ENCODE peak calls at places on chromosomes 16 and 17, in six cellular contexts. Z is activated CD8-positive, alpha-beta T cell treated with anti-CD3 and anti-CD28 coated beads for 36 hours; K is tibial artery; M is HFF-Myc; R is GM13977; O is AG10803. Y is an unnamed sample.

GRCh38 chr16:8619671-8620370 is 1.7 kb upstream of the METTL22 start:
- DNase-seq in Z (no peak), O (no peak), M (no peak), R (no peak), K (no peak), Y (no peak)

GRCh38 chr16:70768205-70768580 is 32.8 kb downstream of the VAC14 start:
- DNase-seq in K (no peak), M (no peak), O (peak; percentile 61), Z (no peak), R (no peak), Y (no peak)

GRCh38 chr16:82971126-82971525 is 344.4 kb downstream of the CDH13 start:
- DNase-seq in M (no peak), R (no peak), O (no peak), Z (no peak), K (no peak), Y (no peak)

GRCh38 chr17:7029659-7030058 is 6.2 kb upstream of the SLC16A13 start:
- DNase-seq in K (no peak), O (no peak), R (no peak), M (no peak), Z (peak; percentile 82), Y (no peak)

GRCh38 chr17:30905742-30906100 is 317 bp downstream of the TEFM start:
- DNase-seq in R (peak; percentile 38), M (no peak), K (no peak), Z (peak; percentile 37), O (no peak), Y (peak; percentile 9)

GRCh38 chr17:39626171-39626670 is 531 bp upstream of the PPP1R1B start:
- DNase-seq in R (no peak), Z (peak; percentile 56), M (no peak), O (no peak), K (no peak), Y (no peak)

GRCh38 chr17:42313389-42313772 is 25.1 kb downstream of the STAT5A start:
- DNase-seq in R (no peak), M (no peak), O (no peak), K (no peak), Z (no peak), Y (no peak)

GRCh38 chr17:65975878-65976277 is 216.1 kb downstream of the CEP112 start:
- DNase-seq in K (no peak), O (no peak), Z (no peak), M (no peak), R (no peak), Y (no peak)

GRCh38 chr16:87492241-87492635 is 586 bp downstream of the ZCCHC14 start:
- DNase-seq in K (no peak), Z (no peak), R (no peak), O (no peak), M (no peak), Y (no peak)

GRCh38 chr16:84919751-84920150 is 91.6 kb downstream of the ZDHHC7 start:
- DNase-seq in K (no peak), M (no peak), Z (no peak), R (no peak), O (no peak), Y (no peak)

GRCh38 chr16:6937641-6938040 is 395.0 kb upstream of the RBFOX1 start:
- DNase-seq in K (no peak), O (no peak), R (no peak), Z (no peak), M (no peak), Y (no peak)

GRCh38 chr17:45740553-45741330 is 43.4 kb upstream of the CRHR1 start:
- DNase-seq in M (peak; percentile 14), R (peak; percentile 50), O (peak; percentile 2), K (peak; percentile 35), Z (peak; percentile 55), Y (peak; percentile 74)

GRCh38 chr16:72210072-72210471 is 38.1 kb upstream of the PMFBP1 start:
- DNase-seq in O (no peak), M (no peak), K (no peak), R (no peak), Z (no peak), Y (no peak)

GRCh38 chr17:65433592-65433991 is 127.9 kb downstream of the AXIN2 start:
- DNase-seq in M (no peak), R (no peak), K (no peak), O (no peak), Z (peak; percentile 25), Y (no peak)

GRCh38 chr17:39621523-39622379 is 5.0 kb upstream of the PPP1R1B start:
- DNase-seq in Z (peak; percentile 92), O (peak; percentile 65), K (peak; percentile 91), R (peak; percentile 93), M (peak; percentile 56), Y (peak; percentile 87)

GRCh38 chr17:40316571-40317344 is 7.8 kb downstream of the RARA start:
- DNase-seq in M (no peak), Z (peak; percentile 8), K (peak; percentile 82), R (peak; percentile 4), O (peak; percentile 87), Y (no peak)

GRCh38 chr17:79001190-79002020 is 8.2 kb downstream of the CANT1 start:
- DNase-seq in K (peak; percentile 46), M (no peak), O (no peak), Z (no peak), R (peak; percentile 13), Y (no peak)

GRCh38 chr17:77331161-77331864 is 190.5 kb downstream of the SEC14L1 start:
- DNase-seq in O (peak; percentile 86), Z (peak; percentile 98), M (no peak), K (peak; percentile 94), R (peak; percentile 89), Y (peak; percentile 98)

GRCh38 chr17:5557485-5557884 is 26.8 kb downstream of the NLRP1 start:
- DNase-seq in R (no peak), O (peak; percentile 67), Z (no peak), M (peak; percentile 19), K (no peak), Y (no peak)

GRCh38 chr17:1162116-1162855 is 17.5 kb downstream of the ABR start:
- DNase-seq in Z (no peak), R (no peak), O (no peak), K (no peak), M (no peak), Y (no peak)

GRCh38 chr17:35254107-35254802 is 11.4 kb downstream of the SLFN5 start:
- DNase-seq in O (peak; percentile 98), K (peak; percentile 82), Z (no peak), R (no peak), M (peak; percentile 85), Y (no peak)

GRCh38 chr16:72198021-72198420 is 26.1 kb upstream of the PMFBP1 start:
- DNase-seq in K (no peak), O (peak; percentile 80), Z (no peak), R (no peak), M (peak; percentile 71), Y (no peak)

GRCh38 chr16:28503470-28504259 is 3.0 kb downstream of the IL27 start:
- DNase-seq in Z (no peak), R (peak; percentile 8), K (no peak), M (no peak), O (no peak), Y (no peak)

GRCh38 chr17:31754239-31754945 is 104.7 kb downstream of the COPRS start:
- DNase-seq in K (no peak), O (peak; percentile 78), R (no peak), Z (no peak), M (no peak), Y (no peak)

GRCh38 chr16:29753516-29753915 is 7.7 kb upstream of the C16orf54 start:
- DNase-seq in O (no peak), Z (no peak), R (no peak), K (no peak), M (no peak), Y (no peak)

GRCh38 chr16:29760567-29761279 is 14.9 kb upstream of the C16orf54 start:
- DNase-seq in O (no peak), Z (no peak), M (no peak), R (no peak), K (no peak), Y (no peak)

GRCh38 chr16:29756654-29757053 is 10.9 kb upstream of the C16orf54 start:
- DNase-seq in M (no peak), K (no peak), R (no peak), O (no peak), Z (no peak), Y (no peak)

GRCh38 chr16:29761882-29762281 is 16.1 kb upstream of the C16orf54 start:
- DNase-seq in M (no peak), R (no peak), Z (no peak), O (no peak), K (no peak), Y (no peak)

GRCh38 chr16:29757950-29758466 is 12.2 kb upstream of the C16orf54 start:
- DNase-seq in Z (no peak), O (peak; percentile 46), K (no peak), M (no peak), R (no peak), Y (no peak)
- TF ChIP-seq CTCF in Z (no peak), O (peak; percentile 31), K (no peak), M (no peak), R (no peak), Y (no peak)

GRCh38 chr16:19167710-19168172 is 299 bp upstream of the SYT17 start:
- DNase-seq in Z (peak; percentile 53), O (peak; percentile 27), R (peak; percentile 94), M (no peak), K (peak; percentile 73), Y (peak; percentile 57)
- TF ChIP-seq CTCF in Z (peak; percentile 70), O (peak; percentile 23), R (peak; percentile 92), M (peak; percentile 52), K (peak; percentile 68), Y (peak; percentile 71)

DNA sequence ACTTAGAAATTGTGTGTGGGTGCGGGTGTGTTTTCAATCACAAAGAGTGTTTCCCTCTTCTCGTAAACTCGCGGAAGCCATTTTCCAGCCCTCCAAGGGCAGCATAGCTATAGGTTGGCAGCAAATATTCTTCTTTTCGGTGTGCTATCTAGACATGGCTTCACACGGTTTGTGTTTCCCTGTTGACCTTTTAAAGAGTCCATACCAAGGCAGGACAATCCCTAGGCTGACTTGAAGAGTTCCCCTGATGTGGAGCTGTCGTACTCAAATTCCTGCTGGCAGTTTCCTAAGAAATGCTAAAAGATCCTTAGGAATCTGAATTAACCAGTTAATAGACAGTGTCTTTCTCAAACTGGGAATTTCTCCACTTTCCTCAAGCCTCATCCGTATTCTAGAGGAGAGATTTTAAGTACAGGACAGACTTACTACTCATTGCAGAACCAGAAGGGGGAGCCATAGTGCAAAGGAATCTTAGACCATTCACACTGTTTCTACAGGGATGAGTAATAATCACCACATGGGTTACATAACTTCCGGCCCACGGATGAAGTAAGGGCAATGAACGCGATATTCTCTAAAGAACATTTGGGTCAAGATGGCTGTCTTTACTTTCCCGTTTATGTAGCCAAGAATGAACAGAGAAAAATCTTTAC is 288.6 kb upstream of the ELAC2 start:
- DNase-seq in O (peak; percentile 79), Z (peak; percentile 36), R (no peak), M (peak; percentile 81), K (no peak), Y (peak; percentile 21)
- TF ChIP-seq CTCF in O (peak; percentile 59), Z (peak; percentile 21), R (no peak), M (peak; percentile 73), K (no peak), Y (peak; percentile 73)

GRCh38 chr17:61728297-61728836 is 135.0 kb downstream of the BRIP1 start:
- DNase-seq in R (no peak), K (no peak), Z (no peak), M (no peak), O (no peak), Y (no peak)

GRCh38 chr17:61731330-61731729 is 132.0 kb downstream of the BRIP1 start:
- DNase-seq in O (peak; percentile 6), R (no peak), K (no peak), Z (no peak), M (no peak), Y (no peak)

GRCh38 chr17:61726977-61727376 is 136.0 kb upstream of the NACA2 start:
- DNase-seq in K (no peak), Z (no peak), O (no peak), R (no peak), M (no peak), Y (no peak)

GRCh38 chr17:61732169-61732568 is 131.2 kb downstream of the BRIP1 start:
- DNase-seq in R (no peak), K (no peak), Z (no peak), M (no peak), O (no peak), Y (no peak)

GRCh38 chr17:61729690-61730268 is 133.5 kb downstream of the BRIP1 start:
- DNase-seq in O (no peak), K (no peak), Z (no peak), M (no peak), R (no peak), Y (no peak)
- TF ChIP-seq CTCF in O (no peak), K (no peak), Z (no peak), M (no peak), R (no peak), Y (no peak)